ENCODE peak calls at places on chromosomes 6 and 20, in four cellular contexts. Q is T follicular helper cell, M is MCF 10A, B is NCI-H460. T is an unnamed sample.
A peak's percentile ranks its signal among the peaks of the same experiment; 100 is the strongest.

GRCh38 chr6:26224940-26225847 is 138.0 kb downstream of the HFE start:
- DNase-seq in M (no peak), B (no peak), Q (no peak), T (peak; percentile 22)

GRCh38 chr6:126182650-126183311 is 157.1 kb upstream of the CENPW start:
- DNase-seq in Q (no peak), B (no peak), M (peak; percentile 58), T (no peak)

GRCh38 chr20:34475979-34476736 is 40.1 kb upstream of the DYNLRB1 start:
- DNase-seq in Q (peak; percentile 1), B (peak; percentile 23), M (peak; percentile 17), T (peak; percentile 55)

GRCh38 chr6:149405823-149406765 is 6.0 kb downstream of the SUMO4 start:
- DNase-seq in B (peak; percentile 42), Q (no peak), M (peak; percentile 51), T (no peak)

GRCh38 chr20:44404204-44405181 is 49.0 kb downstream of the HNF4A start:
- DNase-seq in B (no peak), Q (no peak), M (no peak), T (no peak)

GRCh38 chr20:63064310-63064709 is 57.5 kb upstream of the BHLHE23 start:
- DNase-seq in Q (no peak), B (peak; percentile 73), M (no peak), T (no peak)

GRCh38 chr20:62920039-62920645 is 6.2 kb downstream of the DIDO1 start:
- DNase-seq in Q (no peak), B (no peak), M (no peak), T (no peak)

GRCh38 chr6:136173519-136174507 is 76.3 kb downstream of the MTFR2 start:
- DNase-seq in M (no peak), B (no peak), Q (no peak), T (no peak)

GRCh38 chr20:5735845-5736530 is 14.2 kb upstream of the SHLD1 start:
- DNase-seq in M (no peak), Q (no peak), B (no peak), T (peak; percentile 86)

GRCh38 chr6:24495516-24495847 is 713 bp downstream of the ALDH5A1 start:
- DNase-seq in M (no peak), B (no peak), Q (peak; percentile 3), T (peak; percentile 46)

GRCh38 chr6:106413722-106414121 is 53.2 kb downstream of the CRYBG1 start:
- DNase-seq in B (no peak), Q (no peak), M (no peak), T (no peak)

GRCh38 chr20:24572140-24572539 is 102.7 kb downstream of the SYNDIG1 start:
- DNase-seq in B (no peak), Q (no peak), M (no peak), T (no peak)

GRCh38 chr6:33410711-33411631 is at the start of gene PHF1:
- DNase-seq in B (peak; percentile 59), M (peak; percentile 82), Q (peak; percentile 80), T (peak; percentile 72)

GRCh38 chr20:6663751-6664388 is 103.6 kb upstream of the BMP2 start:
- DNase-seq in M (peak; percentile 72), Q (no peak), B (peak; percentile 83), T (no peak)

GRCh38 chr6:20118877-20119276 is 93.4 kb downstream of the MBOAT1 start:
- DNase-seq in Q (no peak), M (no peak), B (no peak), T (no peak)

GRCh38 chr6:25961619-25962367 is 809 bp upstream of the TRIM38 start:
- DNase-seq in M (peak; percentile 1), B (no peak), Q (no peak), T (peak; percentile 68)

GRCh38 chr20:62023935-62024334 is 41.7 kb downstream of the TAF4 start:
- DNase-seq in Q (no peak), B (no peak), M (no peak), T (no peak)

GRCh38 chr6:112180095-112180820 is 74.1 kb downstream of the LAMA4 start:
- DNase-seq in M (peak; percentile 92), Q (peak; percentile 14), B (peak; percentile 76), T (peak; percentile 79)

GRCh38 chr6:163120223-163120622 is 294.3 kb upstream of the QKI start:
- DNase-seq in Q (no peak), B (no peak), M (peak; percentile 8), T (no peak)

GRCh38 chr6:31007694-31008093 is 2.6 kb upstream of the MUC22 start:
- DNase-seq in B (no peak), Q (no peak), M (peak; percentile 49), T (peak; percentile 89)

GRCh38 chr6:112176175-112176574 is 78.2 kb downstream of the LAMA4 start:
- DNase-seq in M (no peak), B (no peak), Q (no peak), T (no peak)

GRCh38 chr6:138371720-138372119 is 6.0 kb upstream of the SMIM28 start:
- DNase-seq in M (no peak), B (no peak), Q (no peak), T (no peak)

GRCh38 chr20:11766961-11767360 is 150.7 kb upstream of the BTBD3 start:
- DNase-seq in M (no peak), B (no peak), Q (no peak), T (peak; percentile 48)

GRCh38 chr6:163333686-163334085 is 80.8 kb upstream of the QKI start:
- DNase-seq in B (no peak), M (no peak), Q (no peak), T (no peak)

GRCh38 chr6:44969446-44970175 is 358.5 kb upstream of the RUNX2 start:
- DNase-seq in B (no peak), Q (no peak), M (no peak), T (no peak)

GRCh38 chr20:55103188-55103587 is 627.8 kb downstream of the DOK5 start:
- DNase-seq in B (no peak), Q (no peak), M (no peak), T (no peak)

GRCh38 chr20:63889241-63890200 is 5.4 kb upstream of the DNAJC5 start:
- DNase-seq in M (peak; percentile 67), B (no peak), Q (no peak), T (no peak)

GRCh38 chr20:62029296-62029695 is 36.4 kb downstream of the TAF4 start:
- DNase-seq in Q (no peak), M (no peak), B (no peak), T (no peak)

GRCh38 chr20:21499641-21500040 is 14.2 kb downstream of the NKX2-2 start:
- DNase-seq in M (no peak), Q (no peak), B (no peak), T (no peak)

GRCh38 chr6:24451581-24452041 is 37.8 kb downstream of the GPLD1 start:
- DNase-seq in Q (no peak), M (no peak), B (no peak), T (no peak)

GRCh38 chr6:124882580-124883393 is 79.5 kb upstream of the RNF217 start:
- DNase-seq in Q (no peak), B (no peak), M (peak; percentile 73), T (peak; percentile 28)

GRCh38 chr20:14114049-14114448 is 118.7 kb downstream of the MACROD2 start:
- DNase-seq in B (no peak), Q (no peak), M (no peak), T (no peak)

GRCh38 chr6:158452191-158452590 is 107.7 kb upstream of the TMEM181 start:
- DNase-seq in M (no peak), Q (no peak), B (no peak), T (no peak)

T was measured in myocyte.